ENCODE peak calls at places on chromosome 15, in five cellular contexts. O, I, P, G and Z are unnamed samples.

GRCh38 chr15:26971303-26972018 is 480 bp downstream of the GABRG3 start:
- DNase-seq in P (no peak), O (peak), I (no peak), G (no peak), Z (no peak)

GRCh38 chr15:89665449-89666146 is 10.3 kb upstream of the KIF7 start:
- DNase-seq in O (peak), G (no peak), P (no peak), I (peak), Z (no peak)

GRCh38 chr15:45186771-45187577 is 792 bp downstream of the SHF start:
- DNase-seq in O (peak), I (no peak), G (no peak), P (no peak), Z (no peak)

GRCh38 chr15:55407631-55407948 is 569 bp downstream of the CCPG1 start:
- DNase-seq in P (peak), G (no peak), O (no peak), I (no peak), Z (no peak)

GRCh38 chr15:65372787-65373067 is 5.1 kb downstream of the IGDCC3 start:
- DNase-seq in I (no peak), G (no peak), P (no peak), O (peak), Z (no peak)

GRCh38 chr15:48641416-48641815 is 4.1 kb downstream of the FBN1 start:
- DNase-seq in P (no peak), G (no peak), I (no peak), O (peak), Z (no peak)

GRCh38 chr15:76903251-76903681 is 1.9 kb downstream of the SCAPER start:
- DNase-seq in I (no peak), G (peak), O (peak), P (no peak), Z (no peak)

GRCh38 chr15:99185731-99186130 is 63.6 kb downstream of the TTC23 start:
- DNase-seq in P (no peak), G (no peak), O (no peak), I (no peak), Z (no peak)

GRCh38 chr15:39908186-39908585 is 11.9 kb downstream of the GPR176 start:
- DNase-seq in P (no peak), G (peak), O (no peak), I (no peak), Z (no peak)

GRCh38 chr15:56869573-56869972 is 48.9 kb upstream of the TCF12 start:
- DNase-seq in P (no peak), O (peak), G (no peak), I (peak), Z (peak)

GRCh38 chr15:31241888-31242287 is 84.7 kb upstream of the KLF13 start:
- DNase-seq in P (no peak), G (no peak), I (no peak), O (no peak), Z (no peak)

GRCh38 chr15:56765252-56765651 is 31.9 kb upstream of the ZNF280D start:
- DNase-seq in I (no peak), G (no peak), O (peak), P (no peak), Z (no peak)